ENCODE peak calls at places on chromosomes 13 and 19, in ten cellular contexts. T is cardiac fibroblast, X is astrocyte of the cerebellum, Y is BJ, N is pancreas, A is tibial nerve, F is lower leg skin, U is NB4, D is mammary epithelial cell, Q is HCT116. C is an unnamed sample.

GRCh38 chr13:36536546-36536945 is 104.3 kb downstream of the CCNA1 start:
- DNase-seq in X (peak), F (no peak), U (no peak), T (no peak), Y (no peak), D (no peak), Q (no peak), N (no peak), A (no peak), C (no peak)

GRCh38 chr19:43028866-43029265 is 2.6 kb upstream of the PSG11 start:
- DNase-seq in T (no peak), F (no peak), N (no peak), A (no peak), U (no peak), X (no peak), Q (no peak), Y (no peak), D (no peak), C (no peak)

GRCh38 chr13:43686557-43686956 is 100.2 kb downstream of the ENOX1 start:
- DNase-seq in Q (no peak), Y (peak), T (peak), F (peak), A (no peak), X (peak), U (peak), N (no peak), D (peak), C (peak)

GRCh38 chr13:34040863-34041262 is 222.9 kb downstream of the RFC3 start:
- DNase-seq in Y (no peak), X (no peak), D (no peak), F (no peak), T (no peak), U (no peak), Q (no peak), N (no peak), A (no peak), C (no peak)

GRCh38 chr19:46670874-46671273 is 9.9 kb upstream of the DACT3 start:
- DNase-seq in Q (no peak), F (no peak), X (no peak), T (peak), N (no peak), D (no peak), U (no peak), A (no peak), Y (no peak), C (no peak)

GRCh38 chr13:102021777-102022176 is 380.1 kb downstream of the FGF14 start:
- DNase-seq in D (no peak), A (no peak), X (no peak), F (no peak), N (no peak), Q (no peak), Y (no peak), T (no peak), U (no peak), C (no peak)

GRCh38 chr13:50116430-50116973 is 101.3 kb downstream of the KCNRG start:
- DNase-seq in F (no peak), U (no peak), D (peak), Q (no peak), A (no peak), T (peak), N (no peak), X (no peak), Y (no peak), C (no peak)

GRCh38 chr19:46428278-46429141 is at the start of gene PNMA8C:
- DNase-seq in F (no peak), Q (no peak), X (no peak), D (no peak), Y (no peak), U (peak), N (peak), A (no peak), T (peak), C (no peak)

GRCh38 chr19:58166708-58167280 is 16.1 kb upstream of the ZNF274 start:
- DNase-seq in F (no peak), X (no peak), T (peak), D (no peak), A (no peak), U (no peak), N (no peak), Q (no peak), Y (no peak), C (no peak)

GRCh38 chr13:31263346-31263745 is 63.6 kb downstream of the B3GLCT start:
- DNase-seq in U (no peak), F (no peak), N (no peak), A (no peak), X (no peak), D (no peak), T (no peak), Y (no peak), Q (no peak), C (no peak)

GRCh38 chr19:32421589-32422361 is 16.2 kb downstream of the DPY19L3 start:
- DNase-seq in N (no peak), Q (no peak), U (peak), F (no peak), T (no peak), Y (no peak), A (no peak), X (no peak), D (no peak), C (no peak)

GRCh38 chr13:113354831-113355610 is 8.9 kb downstream of the GRTP1 start:
- DNase-seq in X (no peak), T (no peak), U (no peak), A (no peak), N (no peak), D (no peak), F (no peak), Q (no peak), Y (no peak), C (no peak)

GRCh38 chr13:34942732-34943674 is 933 bp downstream of the NBEA start:
- DNase-seq in A (no peak), Y (no peak), U (no peak), Q (no peak), X (no peak), D (no peak), F (no peak), T (no peak), N (peak), C (no peak)

GRCh38 chr13:20160346-20161274 is at the start of gene GJA3:
- DNase-seq in D (peak), F (no peak), U (peak), Q (no peak), T (peak), Y (no peak), X (no peak), A (no peak), N (peak), C (no peak)

GRCh38 chr13:79874396-79875360 is 393.7 kb downstream of the NDFIP2 start:
- DNase-seq in Y (no peak), A (no peak), Q (no peak), F (no peak), N (no peak), U (no peak), X (no peak), T (peak), D (peak), C (no peak)

GRCh38 chr13:94031609-94032008 is 447.9 kb downstream of the DCT start:
- DNase-seq in D (no peak), X (no peak), F (no peak), T (no peak), Q (no peak), A (no peak), U (no peak), N (no peak), Y (no peak), C (no peak)

GRCh38 chr13:110971486-110971885 is 56.6 kb upstream of the ANKRD10 start:
- DNase-seq in F (no peak), Y (no peak), U (no peak), N (no peak), T (no peak), Q (no peak), A (no peak), D (no peak), X (no peak), C (no peak)

GRCh38 chr19:40623403-40624239 is 22.5 kb downstream of the LTBP4 start:
- DNase-seq in X (peak), D (no peak), F (no peak), U (peak), Q (peak), N (peak), T (no peak), A (no peak), Y (no peak), C (no peak)

GRCh38 chr19:29006057-29006735 is 206.8 kb downstream of the UQCRFS1 start:
- DNase-seq in N (no peak), Q (no peak), X (no peak), T (peak), U (no peak), A (no peak), F (no peak), D (no peak), Y (peak), C (no peak)

GRCh38 chr19:54616840-54617560 is 13.3 kb upstream of the LILRB1 start:
- DNase-seq in D (no peak), Y (no peak), Q (no peak), F (no peak), T (no peak), N (no peak), X (no peak), U (no peak), A (no peak), C (no peak)

GRCh38 chr19:10503002-10503789 is at the start of gene KEAP1:
- DNase-seq in F (no peak), U (peak), A (no peak), Q (no peak), X (no peak), N (peak), D (no peak), Y (no peak), T (peak), C (no peak)

GRCh38 chr13:48571121-48571901 is 38.4 kb upstream of the RCBTB2 start:
- DNase-seq in F (no peak), N (no peak), D (peak), A (peak), X (peak), Y (no peak), Q (no peak), U (peak), T (peak), C (peak)

GRCh38 chr19:16355293-16356043 is 30.8 kb downstream of the KLF2 start:
- DNase-seq in A (no peak), X (no peak), F (no peak), D (peak), U (peak), Y (no peak), Q (no peak), T (peak), N (no peak), C (no peak)

GRCh38 chr13:111027481-111028439 is 87.3 kb upstream of the ARHGEF7 start:
- DNase-seq in T (peak), F (no peak), X (no peak), Q (no peak), A (no peak), Y (no peak), N (no peak), D (peak), U (no peak), C (no peak)

GRCh38 chr19:32041681-32042292 is 303.6 kb upstream of the ZNF507 start:
- DNase-seq in U (peak), N (no peak), A (no peak), D (peak), T (peak), Q (no peak), Y (no peak), F (no peak), X (peak), C (no peak)

GRCh38 chr19:13095934-13096890 is 6.4 kb downstream of the LYL1 start:
- DNase-seq in X (no peak), Y (no peak), A (no peak), Q (no peak), F (no peak), U (peak), T (no peak), N (peak), D (no peak), C (no peak)
- H3K4me3 ChIP-seq in X (no peak), Y (no peak), A (peak), Q (no peak), F (no peak), U (peak), T (no peak), N (no peak), D (no peak), C (no peak)

DNA sequence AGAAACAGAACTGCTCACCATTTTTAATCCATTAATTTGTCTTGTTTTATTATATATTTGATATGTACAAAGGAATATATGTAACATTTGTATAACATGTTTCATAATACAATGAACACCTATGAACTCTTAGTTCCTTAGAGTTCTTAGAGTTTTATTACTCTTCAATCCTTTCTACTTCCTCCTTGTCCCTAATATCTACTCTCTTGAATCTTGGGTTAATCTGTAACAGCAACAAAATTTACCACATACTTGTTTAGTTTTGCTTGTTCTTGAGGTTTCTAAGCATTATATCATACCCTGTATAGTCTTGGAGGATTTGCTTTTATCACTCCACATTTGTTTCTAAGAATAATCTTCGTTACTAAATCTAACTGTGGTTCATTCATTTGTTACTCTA is 151.4 kb downstream of the PDS5B start:
- DNase-seq in Y (no peak), T (peak), Q (no peak), A (no peak), D (no peak), F (no peak), N (no peak), U (no peak), X (no peak), C (no peak)
- H3K4me3 ChIP-seq in Y (no peak), T (no peak), Q (no peak), A (peak), D (no peak), F (no peak), N (no peak), U (no peak), X (no peak), C (no peak)

DNA sequence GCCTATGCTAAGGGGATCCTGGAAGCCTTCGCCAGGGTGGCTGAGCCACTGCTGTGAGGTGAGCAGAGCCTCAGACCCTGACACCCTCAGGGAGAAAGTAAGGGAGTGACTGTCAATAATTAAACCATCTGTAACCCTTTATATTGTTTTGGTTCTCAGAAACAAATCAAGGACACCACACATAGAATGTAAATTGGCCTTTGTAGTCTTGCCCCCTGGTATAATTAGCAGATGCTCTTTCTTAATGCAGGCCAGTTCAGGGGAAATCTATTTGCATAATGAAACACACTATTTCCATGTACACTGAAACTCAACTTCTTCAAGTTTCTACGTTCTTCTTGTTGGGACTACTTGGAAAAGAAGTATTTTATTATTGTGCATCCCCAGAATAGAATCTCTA is 127.7 kb upstream of the EDNRB start:
- DNase-seq in F (no peak), T (no peak), N (no peak), U (no peak), Y (no peak), Q (no peak), A (no peak), D (no peak), X (no peak), C (no peak)
- H3K4me3 ChIP-seq in F (no peak), T (no peak), N (no peak), U (no peak), Y (no peak), Q (no peak), A (no peak), D (no peak), X (no peak), C (no peak)

GRCh38 chr13:46469064-46469463 is 82.0 kb upstream of the RUBCNL start:
- DNase-seq in F (no peak), N (no peak), Q (no peak), X (no peak), D (no peak), Y (peak), A (no peak), T (peak), U (no peak), C (peak)

GRCh38 chr13:46463719-46464118 is 76.7 kb upstream of the RUBCNL start:
- DNase-seq in T (no peak), N (no peak), X (no peak), D (no peak), F (no peak), U (no peak), Q (no peak), Y (no peak), A (no peak), C (no peak)

GRCh38 chr13:46472384-46472783 is 80.6 kb upstream of the LRCH1 start:
- DNase-seq in U (no peak), T (no peak), Y (no peak), Q (no peak), X (no peak), F (no peak), A (no peak), D (no peak), N (no peak), C (no peak)

GRCh38 chr13:46473806-46474205 is 79.2 kb upstream of the LRCH1 start:
- DNase-seq in F (no peak), A (no peak), Q (no peak), U (no peak), D (no peak), T (no peak), X (no peak), N (no peak), Y (no peak), C (no peak)

DNA sequence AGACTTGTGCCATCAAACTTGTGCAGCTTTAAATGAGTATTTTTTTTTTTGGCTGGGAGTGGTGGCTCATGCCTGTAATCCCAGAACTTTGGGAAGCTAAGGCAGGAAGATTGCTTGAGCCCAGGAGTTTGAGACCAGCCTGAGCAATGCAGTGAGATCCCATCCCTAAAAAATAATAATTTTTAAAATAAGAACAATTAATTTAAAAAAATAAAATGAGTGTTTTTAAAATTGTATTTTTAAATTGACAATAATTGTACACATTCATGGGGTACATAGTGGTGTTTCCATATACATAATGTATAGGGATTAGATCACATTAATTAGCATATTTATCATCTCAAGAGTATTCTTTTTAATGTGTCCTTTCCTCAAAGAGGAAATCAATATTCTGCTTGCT is 81.5 kb upstream of the RUBCNL start:
- DNase-seq in Q (no peak), A (no peak), Y (no peak), F (no peak), X (no peak), N (no peak), U (no peak), T (no peak), D (no peak), C (no peak)
- H3K4me3 ChIP-seq in Q (no peak), A (no peak), Y (no peak), F (no peak), X (no peak), N (no peak), U (no peak), T (no peak), D (no peak), C (no peak)

DNA sequence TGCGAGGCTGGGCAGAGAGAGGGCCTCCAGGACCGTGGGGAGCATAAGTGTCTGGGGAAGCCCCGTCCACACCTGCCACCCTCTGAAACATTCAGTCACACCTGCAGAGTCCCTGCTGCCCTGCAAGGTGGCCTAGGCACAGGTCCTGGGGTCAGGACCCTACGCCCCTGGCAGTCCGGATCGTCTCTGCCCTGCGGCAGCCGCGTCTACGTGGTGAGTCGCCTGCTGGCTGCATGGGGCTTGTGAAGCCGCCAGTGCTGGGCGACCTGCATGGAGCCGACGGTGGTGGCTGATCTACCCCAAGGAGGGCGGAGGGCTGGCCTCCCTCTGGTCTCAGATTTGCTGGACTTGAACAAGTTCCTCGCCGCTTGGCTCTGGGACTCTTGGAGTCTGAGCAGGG is 13.0 kb downstream of the FZR1 start:
- DNase-seq in F (no peak), Q (no peak), A (no peak), X (no peak), Y (no peak), U (no peak), N (no peak), D (no peak), T (no peak), C (no peak)
- H3K4me3 ChIP-seq in F (no peak), Q (no peak), A (no peak), X (no peak), Y (no peak), U (no peak), N (no peak), D (no peak), T (no peak), C (no peak)

DNA sequence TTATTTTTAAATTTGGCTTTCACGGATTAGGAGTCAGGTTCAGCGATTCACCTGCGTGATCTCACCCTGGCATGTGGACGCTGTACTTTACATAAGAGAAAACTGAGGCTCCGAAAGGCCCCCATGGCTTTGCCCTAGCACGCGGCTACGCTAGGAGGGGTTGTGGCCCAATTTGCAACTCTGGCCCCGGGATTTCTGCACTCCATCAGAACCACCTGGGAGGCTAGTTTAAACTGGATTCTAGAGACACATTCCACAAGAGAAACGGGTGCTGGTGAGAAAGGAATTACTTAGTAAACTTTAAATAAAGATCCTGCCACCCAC is 6.2 kb downstream of the BCL3 start:
- DNase-seq in Y (no peak), X (no peak), T (no peak), F (no peak), Q (no peak), U (no peak), A (no peak), D (no peak), N (no peak), C (no peak)
- H3K4me3 ChIP-seq in Y (no peak), X (peak), T (peak), F (no peak), Q (peak), U (no peak), A (peak), D (no peak), N (no peak), C (peak)

C was measured in skeletal muscle cell.